ENCODE peak calls at places on chromosomes 11 and 22, in five cellular contexts. N is GM23248; P is left colon; W is ecto neural progenitor cell; T is stimulated activated CD8-positive, alpha-beta memory T cell treated with anti-CD3 and anti-CD28 coated beads, Interleukin-4, amount 100 ng/mL, for 1 hour. Y is an unnamed sample.
A peak's percentile ranks its signal among the peaks of the same experiment; 100 is the strongest.

GRCh38 chr11:16893456-16894076 is 120.6 kb downstream of the PLEKHA7 start:
- DNase-seq in N (no peak), P (no peak), W (no peak), T (no peak), Y (no peak)

GRCh38 chr22:20088263-20088648 is 8.2 kb downstream of the DGCR8 start:
- DNase-seq in N (no peak), P (no peak), W (no peak), T (no peak), Y (no peak)

GRCh38 chr22:23060612-23061400 is 9.5 kb upstream of the GNAZ start:
- DNase-seq in N (no peak), P (no peak), W (peak; percentile 34), T (no peak), Y (no peak)

GRCh38 chr11:111356660-111357048 is 22.4 kb downstream of the POU2AF1 start:
- DNase-seq in N (no peak), P (no peak), W (no peak), T (no peak), Y (no peak)

GRCh38 chr22:29870574-29870973 is 12.4 kb upstream of the MTMR3 start:
- DNase-seq in N (no peak), P (no peak), W (no peak), T (no peak), Y (no peak)

GRCh38 chr22:46827072-46827780 is 64.8 kb downstream of the TBC1D22A start:
- DNase-seq in N (no peak), P (no peak), W (peak; percentile 61), T (no peak), Y (no peak)

GRCh38 chr11:35237860-35238715 is 99.1 kb downstream of the CD44 start:
- DNase-seq in N (no peak), P (peak; percentile 39), W (peak; percentile 71), T (no peak), Y (no peak)

GRCh38 chr22:46934746-46935491 is 172.5 kb downstream of the TBC1D22A start:
- DNase-seq in N (peak; percentile 95), P (no peak), W (no peak), T (no peak), Y (no peak)

GRCh38 chr11:84019576-84020194 is 733.5 kb upstream of the CCDC90B start:
- DNase-seq in N (peak; percentile 73), P (no peak), W (no peak), T (no peak), Y (no peak)

GRCh38 chr11:66314561-66315497 is 2.0 kb downstream of the CD248 start:
- DNase-seq in N (peak; percentile 26), P (peak; percentile 19), W (no peak), T (no peak), Y (no peak)

GRCh38 chr11:126992804-126993111 is 7.8 kb downstream of the KIRREL3 start:
- DNase-seq in N (peak; percentile 92), P (no peak), W (no peak), T (no peak), Y (no peak)

GRCh38 chr11:34358666-34359547 is 1.1 kb upstream of the ABTB2 start:
- DNase-seq in N (peak; percentile 88), P (peak; percentile 78), W (peak; percentile 79), T (no peak), Y (peak; percentile 92)

GRCh38 chr11:64298966-64299846 is 952 bp upstream of the CATSPERZ start:
- DNase-seq in N (peak; percentile 68), P (peak; percentile 67), W (no peak), T (no peak), Y (no peak)

GRCh38 chr11:2767751-2768150 is 68.0 kb upstream of the KCNQ1OT1 start:
- DNase-seq in N (no peak), P (no peak), W (peak; percentile 11), T (no peak), Y (peak; percentile 30)

GRCh38 chr11:28822596-28822995 is 714.4 kb downstream of the METTL15 start:
- DNase-seq in N (no peak), P (no peak), W (no peak), T (no peak), Y (no peak)

GRCh38 chr11:75733346-75734107 is 15.9 kb downstream of the MOGAT2 start:
- DNase-seq in N (peak; percentile 38), P (no peak), W (no peak), T (no peak), Y (no peak)

GRCh38 chr11:8705171-8705570 is 22.6 kb downstream of the RPL27A start:
- DNase-seq in N (no peak), P (no peak), W (no peak), T (no peak), Y (no peak)

Y was measured in ascending aorta.